ENCODE peak calls at places on chromosomes 16 and 17, in nine cellular contexts. X is ELF-1; K is activated gamma-delta T cell treated with Interleukin-2 at 50 U/mL for 16 hours; T is cardiac septum; D is osteocyte; V is dorsolateral prefrontal cortex; F is neural progenitor cell; H is stimulated activated naive CD8-positive, alpha-beta T cell treated with anti-CD3 and anti-CD28 coated beads, Interleukin-15, Interleukin-2, amounts not matched to agents 100 U/mL and 50 U/mL, for 24 hours; J is PC-3. N is an unnamed sample.

GRCh38 chr16:8656376-8656775 is 18.0 kb upstream of the ABAT start:
- DNase-seq in K (no peak), F (no peak), X (peak), T (no peak), D (no peak), V (no peak), H (no peak), J (no peak), N (no peak)

GRCh38 chr17:62792122-62792800 is 15.9 kb downstream of the MARCHF10 start:
- DNase-seq in K (no peak), J (peak), V (no peak), T (no peak), H (no peak), F (no peak), X (no peak), D (no peak), N (no peak)

GRCh38 chr17:68365469-68365868 is 74.2 kb downstream of the ARSG start:
- DNase-seq in X (no peak), D (no peak), V (no peak), K (no peak), T (no peak), J (no peak), H (no peak), F (no peak), N (no peak)

GRCh38 chr17:718075-718474 is 3.4 kb upstream of the VPS53 start:
- DNase-seq in H (no peak), D (no peak), J (no peak), X (no peak), K (no peak), T (no peak), V (no peak), F (no peak), N (no peak)

GRCh38 chr16:31496670-31497069 is 11.5 kb downstream of the RUSF1 start:
- DNase-seq in K (no peak), T (no peak), D (no peak), V (no peak), X (no peak), H (no peak), F (no peak), J (no peak), N (no peak)

GRCh38 chr16:53886482-53887378 is 182.8 kb downstream of the FTO start:
- DNase-seq in J (no peak), V (no peak), F (no peak), X (no peak), T (no peak), K (no peak), D (no peak), H (no peak), N (no peak)

GRCh38 chr17:66542967-66543525 is 240.6 kb downstream of the PRKCA start:
- DNase-seq in F (no peak), J (peak), T (no peak), V (no peak), D (no peak), K (no peak), X (no peak), H (no peak), N (no peak)

GRCh38 chr17:56593741-56594527 is 435 bp downstream of the NOG start:
- DNase-seq in F (peak), D (peak), X (peak), T (no peak), V (peak), H (peak), J (peak), K (no peak), N (peak)

GRCh38 chr17:69404398-69404797 is 10.1 kb upstream of the MAP2K6 start:
- DNase-seq in F (no peak), V (no peak), X (no peak), K (no peak), D (no peak), T (no peak), J (peak), H (no peak), N (no peak)

GRCh38 chr17:1153795-1154546 is 25.8 kb downstream of the ABR start:
- DNase-seq in X (peak), T (no peak), D (no peak), K (no peak), H (no peak), F (peak), V (peak), J (peak), N (peak)